ENCODE peak calls at places on chromosomes 2 and 18, in nine cellular contexts. P is Peyer's patch, N is PC-3, D is MCF 10A, C is neural progenitor cell, Q is GM20000, Z is suprapubic skin, O is AG10803, U is H9. L is an unnamed sample.

GRCh38 chr2:120825370-120826259 is 89.9 kb downstream of the GLI2 start:
- DNase-seq in O (peak), Q (no peak), C (no peak), D (peak), U (no peak), N (no peak), P (no peak), Z (no peak), L (no peak)

GRCh38 chr2:222919841-222920609 is 59.2 kb downstream of the ACSL3 start:
- DNase-seq in P (no peak), D (peak), Q (no peak), N (peak), Z (no peak), C (no peak), U (no peak), O (peak), L (no peak)

GRCh38 chr2:239066597-239066996 is 218.7 kb downstream of the TWIST2 start:
- DNase-seq in P (no peak), Q (no peak), U (no peak), O (no peak), Z (no peak), D (no peak), C (no peak), N (no peak), L (no peak)

GRCh38 chr2:74290466-74291216 is 52.6 kb downstream of the SLC4A5 start:
- DNase-seq in Z (no peak), C (no peak), N (no peak), Q (peak), D (no peak), P (peak), U (no peak), O (no peak), L (no peak)

GRCh38 chr18:79585395-79586370 is 93.9 kb upstream of the CTDP1 start:
- DNase-seq in P (no peak), D (no peak), O (no peak), N (no peak), C (no peak), U (peak), Q (no peak), Z (peak), L (no peak)

GRCh38 chr2:46813680-46814079 is 101.9 kb downstream of the MCFD2 start:
- DNase-seq in U (no peak), P (no peak), Z (no peak), Q (no peak), O (no peak), N (no peak), C (no peak), D (no peak), L (no peak)

GRCh38 chr2:127901339-127902072 is 15.8 kb upstream of the AMMECR1L start:
- DNase-seq in N (no peak), D (no peak), Q (no peak), U (no peak), C (no peak), Z (no peak), O (peak), P (no peak), L (no peak)

GRCh38 chr18:49611316-49611715 is 49.5 kb downstream of the LIPG start:
- DNase-seq in O (no peak), C (no peak), Z (no peak), Q (no peak), D (no peak), P (no peak), U (no peak), N (no peak), L (no peak)

GRCh38 chr18:60649816-60650215 is 277.2 kb upstream of the MC4R start:
- DNase-seq in P (no peak), N (no peak), U (no peak), C (no peak), Z (no peak), O (no peak), D (no peak), Q (no peak), L (no peak)

GRCh38 chr2:79832540-79833234 is 319.8 kb downstream of the CTNNA2 start:
- DNase-seq in P (no peak), D (no peak), Q (no peak), N (no peak), Z (no peak), C (peak), O (peak), U (peak), L (no peak)

GRCh38 chr2:191012845-191013616 is 940 bp downstream of the STAT1 start:
- DNase-seq in N (no peak), O (peak), U (no peak), Q (no peak), Z (no peak), C (no peak), P (no peak), D (peak), L (no peak)

GRCh38 chr2:191014653-191015020 is 666 bp upstream of the STAT1 start:
- DNase-seq in C (no peak), Z (no peak), U (no peak), P (no peak), O (no peak), Q (no peak), D (no peak), N (no peak), L (no peak)

GRCh38 chr2:191012346-191012745 is 1.6 kb downstream of the STAT1 start:
- DNase-seq in U (no peak), C (no peak), P (no peak), O (no peak), N (peak), Q (no peak), Z (no peak), D (no peak), L (no peak)

GRCh38 chr2:191013876-191014652 is at the start of gene STAT1:
- DNase-seq in O (peak), U (peak), P (peak), Z (peak), C (peak), Q (peak), N (peak), D (peak), L (peak)

GRCh38 chr2:191013617-191013875 is 425 bp downstream of the STAT1 start:
- DNase-seq in D (no peak), C (peak), Z (no peak), P (no peak), O (no peak), U (no peak), Q (no peak), N (peak), L (no peak)
- TF ChIP-seq CTCF in D (no peak), C (no peak), Z (no peak), P (no peak), O (no peak), U (no peak), Q (no peak), N (no peak), L (no peak)

DNA sequence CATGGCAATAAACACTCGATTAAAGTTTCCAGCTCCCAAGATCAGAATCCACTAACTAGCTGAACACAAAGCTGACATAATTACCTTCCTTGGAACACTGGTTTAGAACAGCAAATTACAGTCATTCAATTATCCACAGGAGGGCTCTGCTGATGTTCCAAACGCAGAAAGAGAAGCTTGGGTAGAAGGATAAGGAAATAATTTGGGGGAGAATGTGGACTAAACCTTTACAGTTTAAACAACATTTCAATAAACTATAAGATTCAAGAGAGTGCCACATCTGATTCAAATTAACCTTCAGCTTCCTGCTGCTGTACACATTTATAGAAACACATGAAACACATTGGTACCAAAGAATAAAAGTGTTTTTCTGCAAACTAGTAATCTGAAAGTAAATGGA is 67.8 kb upstream of the ARL4C start:
- DNase-seq in O (peak), Q (no peak), N (peak), D (no peak), C (no peak), U (no peak), P (no peak), Z (no peak), L (no peak)
- TF ChIP-seq CTCF in O (peak), Q (no peak), N (peak), D (no peak), C (peak), U (no peak), P (no peak), Z (no peak), L (no peak)

DNA sequence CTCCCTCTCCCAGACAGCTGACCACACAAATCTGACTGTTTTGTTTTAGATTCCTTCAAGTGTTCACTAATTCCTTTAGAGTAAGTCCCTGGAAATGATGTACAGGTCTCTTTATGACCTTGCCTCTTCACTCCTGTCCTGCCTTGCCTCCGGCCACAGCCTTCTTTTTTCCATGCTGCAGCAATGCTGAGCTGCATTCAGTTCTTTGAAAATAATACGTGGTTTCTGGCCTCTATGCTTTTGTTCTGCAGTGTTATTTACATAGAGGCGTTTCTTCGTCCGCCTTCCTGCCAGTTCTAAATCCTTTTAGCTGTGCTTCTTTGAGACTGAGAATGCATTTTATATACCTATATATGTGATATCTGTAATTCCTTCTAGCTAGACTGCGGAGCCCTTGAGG is 87.2 kb downstream of the PPP1R1C start:
- DNase-seq in P (no peak), U (no peak), O (no peak), N (no peak), Q (no peak), D (no peak), C (no peak), Z (no peak), L (no peak)
- TF ChIP-seq CTCF in P (no peak), U (no peak), O (no peak), N (no peak), Q (no peak), D (no peak), C (no peak), Z (no peak), L (no peak)

DNA sequence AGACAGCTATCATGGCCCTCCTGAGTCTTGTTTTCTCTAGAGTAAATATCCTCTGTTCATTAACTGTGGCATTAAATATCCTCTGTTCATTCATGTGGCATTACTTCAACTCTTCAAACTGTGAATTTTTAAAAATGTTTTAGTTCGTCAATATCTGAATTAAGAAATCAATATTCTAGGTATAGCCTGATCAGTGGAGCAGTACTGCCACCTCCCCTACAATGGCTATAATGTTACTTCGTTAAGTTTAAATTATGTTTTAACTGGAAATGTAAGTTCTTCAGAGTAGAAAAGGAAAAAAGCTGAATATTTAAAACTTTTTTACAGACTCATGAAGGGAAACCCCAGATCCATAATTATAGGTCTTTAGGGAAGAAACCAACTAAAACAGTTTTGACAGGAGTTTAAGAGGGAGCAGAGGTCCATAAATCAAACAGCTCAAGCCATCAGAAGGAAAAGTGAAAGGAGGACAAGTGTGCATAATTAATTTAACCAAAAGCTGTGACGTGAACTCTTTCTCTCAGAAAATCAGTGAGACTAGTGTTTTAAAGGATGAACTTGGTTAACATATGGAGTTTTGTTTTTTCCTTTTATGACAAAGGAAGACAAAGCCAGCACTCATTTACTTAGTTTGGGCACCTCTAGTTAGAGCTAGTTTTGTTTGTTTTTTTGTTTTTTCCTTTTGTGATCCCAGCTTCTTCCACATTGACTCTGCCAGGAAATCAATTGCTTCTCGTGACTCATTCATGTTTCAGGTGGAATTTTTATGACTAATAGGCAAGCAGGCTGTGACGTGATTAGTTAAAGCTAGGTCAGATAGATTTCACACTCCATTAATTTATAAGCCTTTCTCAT is 44.9 kb downstream of the RBBP8 start:
- DNase-seq in Z (no peak), Q (peak), P (no peak), C (no peak), U (no peak), D (peak), N (peak), O (peak), L (no peak)
- TF ChIP-seq CTCF in Z (no peak), Q (no peak), P (no peak), C (no peak), U (no peak), D (no peak), N (no peak), O (no peak), L (no peak)

GRCh38 chr2:16763056-16763455 is 97.4 kb upstream of the CYRIA start:
- DNase-seq in N (no peak), O (no peak), Z (no peak), D (peak), C (no peak), Q (no peak), P (no peak), U (no peak), L (no peak)

GRCh38 chr2:16763493-16763899 is 97.9 kb upstream of the CYRIA start:
- DNase-seq in O (no peak), Z (no peak), D (peak), N (no peak), Q (no peak), P (no peak), C (no peak), U (no peak), L (no peak)

GRCh38 chr2:16767789-16768188 is 102.2 kb upstream of the CYRIA start:
- DNase-seq in D (no peak), Z (no peak), C (no peak), P (no peak), N (no peak), O (no peak), Q (no peak), U (no peak), L (no peak)

GRCh38 chr2:16765356-16765755 is 99.7 kb upstream of the CYRIA start:
- DNase-seq in D (no peak), N (no peak), Z (no peak), O (no peak), C (peak), P (no peak), Q (no peak), U (no peak), L (no peak)
- TF ChIP-seq CTCF in D (no peak), N (no peak), Z (no peak), O (no peak), C (no peak), P (no peak), Q (no peak), U (no peak), L (no peak)

DNA sequence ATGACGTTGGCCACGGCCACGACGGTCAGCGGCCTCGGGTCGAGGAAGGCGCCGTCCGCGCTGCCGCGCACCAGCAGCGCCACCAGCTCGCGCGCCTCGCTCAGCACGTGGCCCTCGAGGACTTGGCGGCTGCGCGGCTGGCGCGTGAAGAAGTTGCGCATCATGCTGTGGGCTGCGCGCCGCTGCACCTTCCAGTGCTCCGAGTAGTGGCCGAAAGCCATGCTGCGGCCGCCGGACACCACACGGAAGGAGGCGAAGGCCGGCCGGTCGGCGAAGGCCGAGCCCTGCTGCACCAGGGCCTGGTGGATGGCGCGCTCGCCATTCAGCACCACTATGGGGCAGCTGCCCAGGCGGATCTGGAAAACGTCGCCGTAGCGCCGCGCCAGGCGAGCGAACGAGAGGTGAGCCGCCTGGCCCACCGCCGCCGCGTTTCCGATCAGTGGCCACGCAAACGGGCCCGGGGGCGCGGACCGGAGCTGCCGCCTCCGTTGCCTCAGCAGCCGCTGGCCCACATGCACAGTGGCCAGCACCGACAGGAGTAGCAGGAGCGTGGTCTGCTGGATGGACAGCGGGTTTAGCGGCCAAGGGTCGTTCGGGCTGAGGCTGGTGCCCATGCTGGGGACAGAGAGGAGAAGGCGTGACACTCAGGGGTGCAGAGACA is 1.0 kb downstream of the CYP1B1 start:
- DNase-seq in C (peak), N (peak), O (peak), Q (peak), D (no peak), Z (no peak), P (no peak), U (peak), L (peak)
- TF ChIP-seq CTCF in C (no peak), N (no peak), O (no peak), Q (no peak), D (no peak), Z (no peak), P (no peak), U (no peak), L (no peak)

L was measured in progenitor cell of endocrine pancreas.